ENCODE peak calls at places on chromosomes 3 and 15, in seven cellular contexts. J is H54; A is HEK293T; V is ecto neural progenitor cell; P is activated T-helper 9 cell treated with anti-CD3 and anti-CD28 coated beads, Interleukin-2, amount 50 U/mL, for 16 hours; Y is GM04504; E is choroid plexus epithelial cell. X is an unnamed sample.

GRCh38 chr3:46849098-46849631 is 14.1 kb downstream of the MYL3 start:
- DNase-seq in J (no peak), A (no peak), V (peak; percentile 42), P (no peak), Y (no peak), E (no peak), X (no peak)

GRCh38 chr15:90529369-90530249 is at the start of gene CRTC3:
- DNase-seq in J (peak; percentile 50), A (peak; percentile 73), V (peak; percentile 74), P (peak; percentile 39), Y (no peak), E (peak; percentile 66), X (peak; percentile 64)

GRCh38 chr3:64818196-64818595 is 130.4 kb upstream of the ADAMTS9 start:
- DNase-seq in J (no peak), A (no peak), V (no peak), P (no peak), Y (no peak), E (no peak), X (no peak)

GRCh38 chr3:149581681-149582349 is 76.0 kb downstream of the WWTR1 start:
- DNase-seq in J (no peak), A (no peak), V (no peak), P (no peak), Y (peak; percentile 79), E (peak; percentile 82), X (peak; percentile 91)

GRCh38 chr15:65286704-65287514 is at the start of gene PARP16:
- DNase-seq in J (peak; percentile 72), A (peak; percentile 86), V (peak; percentile 96), P (peak; percentile 89), Y (peak; percentile 46), E (peak; percentile 83), X (peak; percentile 77)

GRCh38 chr3:120280026-120280425 is 5.0 kb downstream of the GPR156 start:
- DNase-seq in J (no peak), A (no peak), V (no peak), P (no peak), Y (no peak), E (no peak), X (no peak)

GRCh38 chr15:83278191-83278590 is 6.3 kb downstream of the BNC1 start:
- DNase-seq in J (no peak), A (no peak), V (no peak), P (no peak), Y (peak; percentile 64), E (peak; percentile 85), X (peak; percentile 59)

GRCh38 chr3:112610121-112610520 is 30.8 kb downstream of the CCDC80 start:
- DNase-seq in J (peak; percentile 15), A (no peak), V (no peak), P (no peak), Y (peak; percentile 80), E (peak; percentile 67), X (peak; percentile 73)

GRCh38 chr3:118938183-118938961 is 96.3 kb downstream of the IGSF11 start:
- DNase-seq in J (peak; percentile 7), A (no peak), V (no peak), P (no peak), Y (no peak), E (peak; percentile 2), X (peak; percentile 8)

GRCh38 chr3:47412453-47412756 is 31.6 kb downstream of the PTPN23 start:
- DNase-seq in J (no peak), A (no peak), V (no peak), P (no peak), Y (no peak), E (no peak), X (no peak)

GRCh38 chr3:11698326-11699082 is 54.8 kb upstream of the VGLL4 start:
- DNase-seq in J (no peak), A (no peak), V (no peak), P (no peak), Y (no peak), E (peak; percentile 28), X (no peak)

GRCh38 chr15:33116218-33116617 is 78.3 kb downstream of the FMN1 start:
- DNase-seq in J (no peak), A (no peak), V (no peak), P (no peak), Y (no peak), E (no peak), X (no peak)

GRCh38 chr3:186414735-186415419 is 52.8 kb upstream of the DGKG start:
- DNase-seq in J (peak; percentile 45), A (no peak), V (no peak), P (no peak), Y (peak; percentile 91), E (peak; percentile 50), X (peak; percentile 61)

GRCh38 chr3:38163117-38163870 is 2.0 kb upstream of the OXSR1 start:
- DNase-seq in J (no peak), A (no peak), V (no peak), P (no peak), Y (no peak), E (no peak), X (peak; percentile 23)

GRCh38 chr3:157128771-157129671 is 30.9 kb downstream of the CCNL1 start:
- DNase-seq in J (no peak), A (no peak), V (no peak), P (no peak), Y (no peak), E (peak; percentile 61), X (peak; percentile 54)

GRCh38 chr3:107753494-107753893 is 230.7 kb downstream of the BBX start:
- DNase-seq in J (no peak), A (peak; percentile 44), V (peak; percentile 57), P (no peak), Y (no peak), E (peak; percentile 58), X (peak; percentile 51)

GRCh38 chr3:123658118-123658859 is 73.4 kb upstream of the HACD2 start:
- DNase-seq in J (no peak), A (no peak), V (no peak), P (no peak), Y (peak; percentile 72), E (peak; percentile 72), X (no peak)

GRCh38 chr15:98717942-98718341 is 69.6 kb downstream of the IGF1R start:
- DNase-seq in J (no peak), A (no peak), V (no peak), P (no peak), Y (no peak), E (no peak), X (no peak)

GRCh38 chr3:14780927-14781507 is 37.7 kb upstream of the FGD5 start:
- DNase-seq in J (peak; percentile 60), A (peak; percentile 44), V (peak; percentile 81), P (no peak), Y (peak; percentile 13), E (peak; percentile 70), X (peak; percentile 43)

GRCh38 chr15:56371495-56372147 is 6.4 kb downstream of the TEX9 start:
- DNase-seq in J (no peak), A (no peak), V (no peak), P (no peak), Y (no peak), E (no peak), X (no peak)

GRCh38 chr15:30023798-30024295 is 58.9 kb upstream of the GOLGA8J start:
- DNase-seq in J (no peak), A (no peak), V (no peak), P (no peak), Y (no peak), E (peak; percentile 93), X (no peak)

GRCh38 chr15:48636511-48636910 is 9.0 kb downstream of the FBN1 start:
- DNase-seq in J (no peak), A (no peak), V (no peak), P (no peak), Y (no peak), E (peak; percentile 81), X (no peak)

GRCh38 chr15:68930268-68931022 is at the start of gene SPESP1:
- DNase-seq in J (no peak), A (no peak), V (no peak), P (peak; percentile 24), Y (peak; percentile 78), E (peak; percentile 85), X (no peak)

GRCh38 chr15:49024840-49025239 is 21.4 kb downstream of the SECISBP2L start:
- DNase-seq in J (no peak), A (no peak), V (no peak), P (no peak), Y (no peak), E (no peak), X (no peak)